ENCODE peak calls at places on chromosome 9, in four cellular contexts. One of them, this sample, is unnamed.

GRCh38 chr9:2116073-2116472 is 100.9 kb downstream of the SMARCA2 start:
- DNase-seq in K562: peak
- DNase-seq in GM12878: no peak
- DNase-seq in H1: no peak
- DNase-seq in this sample: peak

GRCh38 chr9:2745560-2746380 is 28.5 kb downstream of the KCNV2 start:
- DNase-seq in GM12878: no peak
- DNase-seq in H1: no peak
- DNase-seq in K562: no peak
- DNase-seq in this sample: no peak

GRCh38 chr9:116316231-116316630 is 162.6 kb downstream of the PAPPA start:
- DNase-seq in GM12878: no peak
- DNase-seq in K562: no peak
- DNase-seq in H1: no peak
- DNase-seq in this sample: no peak

GRCh38 chr9:115674091-115674490 is 479.5 kb upstream of the PAPPA start:
- DNase-seq in H1: no peak
- DNase-seq in GM12878: no peak
- DNase-seq in K562: no peak
- DNase-seq in this sample: no peak

GRCh38 chr9:114037961-114038723 is 40.0 kb downstream of the AMBP start:
- DNase-seq in H1: peak
- DNase-seq in K562: no peak
- DNase-seq in GM12878: no peak
- DNase-seq in this sample: no peak

GRCh38 chr9:92429866-92430265 is 5.6 kb upstream of the OMD start:
- DNase-seq in GM12878: no peak
- DNase-seq in K562: no peak
- DNase-seq in H1: no peak
- DNase-seq in this sample: no peak

GRCh38 chr9:107487521-107488399 is 1.8 kb downstream of the KLF4 start:
- DNase-seq in H1: peak
- DNase-seq in GM12878: no peak
- DNase-seq in K562: no peak
- DNase-seq in this sample: no peak

GRCh38 chr9:123955637-123956036 is 25.7 kb upstream of the DENND1A start:
- DNase-seq in H1: no peak
- DNase-seq in GM12878: no peak
- DNase-seq in K562: no peak
- DNase-seq in this sample: no peak

GRCh38 chr9:21491742-21492141 is 9.6 kb upstream of the IFNE start:
- DNase-seq in K562: no peak
- DNase-seq in H1: no peak
- DNase-seq in GM12878: no peak
- DNase-seq in this sample: no peak

GRCh38 chr9:125137200-125137599 is 6.1 kb downstream of the SCAI start:
- DNase-seq in K562: no peak
- DNase-seq in GM12878: no peak
- DNase-seq in H1: no peak
- DNase-seq in this sample: no peak

GRCh38 chr9:81776834-81777233 is 87.5 kb upstream of the TLE1 start:
- DNase-seq in K562: no peak
- DNase-seq in H1: no peak
- DNase-seq in GM12878: no peak
- DNase-seq in this sample: no peak

GRCh38 chr9:128123451-128124080 is 4.0 kb downstream of the PTGES2 start:
- DNase-seq in H1: no peak
- DNase-seq in K562: no peak
- DNase-seq in GM12878: no peak
- DNase-seq in this sample: no peak

GRCh38 chr9:85909390-85909789 is 31.6 kb upstream of the NAA35 start:
- DNase-seq in K562: no peak
- DNase-seq in H1: no peak
- DNase-seq in GM12878: no peak
- DNase-seq in this sample: no peak

GRCh38 chr9:117189121-117189520 is 225.7 kb downstream of the ASTN2 start:
- DNase-seq in H1: no peak
- DNase-seq in GM12878: no peak
- DNase-seq in K562: no peak
- DNase-seq in this sample: no peak

GRCh38 chr9:126836216-126836615 is 24.2 kb upstream of the ZBTB34 start:
- DNase-seq in K562: no peak
- DNase-seq in H1: no peak
- DNase-seq in GM12878: no peak
- DNase-seq in this sample: no peak

GRCh38 chr9:21576331-21577189 is 94.4 kb upstream of the IFNE start:
- DNase-seq in K562: no peak
- DNase-seq in H1: no peak
- DNase-seq in GM12878: peak
- DNase-seq in this sample: peak

GRCh38 chr9:79609468-79610018 is 37.8 kb downstream of the TLE4 start:
- DNase-seq in GM12878: no peak
- DNase-seq in K562: no peak
- DNase-seq in H1: no peak
- DNase-seq in this sample: no peak

GRCh38 chr9:101564252-101564651 is 30.5 kb downstream of the PPP3R2 start:
- DNase-seq in K562: no peak
- DNase-seq in GM12878: no peak
- DNase-seq in H1: no peak
- DNase-seq in this sample: no peak
- TF ChIP-seq EGR1 in K562: no peak
- TF ChIP-seq EGR1 in GM12878: no peak
- TF ChIP-seq EGR1 in H1: no peak
- TF ChIP-seq EGR1 in this sample: no peak

GRCh38 chr9:91362212-91362611 is 494 bp upstream of the AUH start:
- DNase-seq in GM12878: no peak
- DNase-seq in H1: no peak
- DNase-seq in K562: no peak
- DNase-seq in this sample: no peak

GRCh38 chr9:91364005-91364404 is 2.3 kb upstream of the AUH start:
- DNase-seq in H1: no peak
- DNase-seq in GM12878: no peak
- DNase-seq in K562: no peak
- DNase-seq in this sample: no peak

GRCh38 chr9:91360551-91361293 is 996 bp downstream of the AUH start:
- DNase-seq in GM12878: peak
- DNase-seq in K562: peak
- DNase-seq in H1: no peak
- DNase-seq in this sample: no peak

GRCh38 chr9:91361294-91362201 is at the start of gene AUH:
- DNase-seq in GM12878: peak
- DNase-seq in K562: peak
- DNase-seq in H1: peak
- DNase-seq in this sample: peak

DNA sequence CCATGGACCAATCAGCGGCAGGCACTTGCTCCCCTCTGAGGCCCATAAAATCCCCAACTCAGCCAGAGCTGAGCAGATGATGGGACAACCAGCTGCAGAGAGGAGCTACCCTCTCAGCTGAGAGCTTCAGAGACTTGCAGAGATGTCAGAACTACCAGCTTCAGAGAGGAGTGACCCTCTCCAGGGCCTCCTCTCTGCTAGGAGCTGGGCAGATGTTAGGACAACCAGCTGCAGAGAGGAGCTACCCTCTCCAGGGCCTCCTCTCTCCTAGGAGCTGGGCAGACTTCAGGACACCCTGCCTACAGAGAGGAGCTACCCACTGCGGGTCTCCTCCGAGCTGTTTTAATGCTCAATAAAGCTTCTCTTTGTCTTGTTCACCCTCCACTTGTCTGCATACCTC is 3.0 kb upstream of the AUH start:
- DNase-seq in K562: peak
- DNase-seq in GM12878: no peak
- DNase-seq in H1: no peak
- DNase-seq in this sample: no peak
- TF ChIP-seq EGR1 in K562: no peak
- TF ChIP-seq EGR1 in GM12878: no peak
- TF ChIP-seq EGR1 in H1: no peak
- TF ChIP-seq EGR1 in this sample: no peak

DNA sequence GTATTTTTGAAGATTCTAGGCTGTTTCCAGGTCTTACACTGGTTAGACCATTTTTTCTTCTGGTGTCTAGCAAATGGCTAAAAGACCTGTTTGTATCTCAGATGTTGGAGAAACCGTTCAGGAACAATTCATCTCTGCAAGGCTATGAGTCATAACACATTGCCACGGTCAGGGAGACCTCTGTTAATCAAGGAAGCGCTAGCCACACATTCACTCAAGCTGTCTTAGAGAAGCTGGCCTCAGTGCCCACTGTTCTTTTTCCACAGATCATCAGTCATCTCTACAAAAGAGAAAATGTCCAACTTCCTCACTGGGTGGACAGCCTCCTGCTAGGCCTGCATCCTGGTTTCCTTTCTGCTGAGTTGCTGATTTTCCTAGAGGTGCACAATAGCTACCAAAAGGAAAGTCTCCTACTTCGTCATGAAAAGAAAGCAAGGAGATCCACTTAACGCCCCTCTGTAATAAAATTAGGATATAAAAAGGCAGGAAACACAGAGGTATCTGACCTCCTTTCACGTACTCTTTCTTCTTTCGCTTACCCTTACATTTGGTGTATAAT is 360.4 kb downstream of the BNC2 start:
- DNase-seq in GM12878: no peak
- DNase-seq in K562: no peak
- DNase-seq in H1: no peak
- DNase-seq in this sample: no peak
- TF ChIP-seq EGR1 in GM12878: no peak
- TF ChIP-seq EGR1 in K562: no peak
- TF ChIP-seq EGR1 in H1: no peak
- TF ChIP-seq EGR1 in this sample: no peak

GRCh38 chr9:27395484-27395921 is 98.6 kb upstream of the EQTN start:
- DNase-seq in H1: peak
- DNase-seq in K562: no peak
- DNase-seq in GM12878: no peak
- DNase-seq in this sample: no peak
- TF ChIP-seq EGR1 in H1: no peak
- TF ChIP-seq EGR1 in K562: no peak
- TF ChIP-seq EGR1 in GM12878: no peak
- TF ChIP-seq EGR1 in this sample: no peak

GRCh38 chr9:37997636-37998374 is 71.2 kb downstream of the SHB start:
- DNase-seq in GM12878: no peak
- DNase-seq in H1: no peak
- DNase-seq in K562: no peak
- DNase-seq in this sample: no peak

GRCh38 chr9:38000735-38001134 is 68.3 kb downstream of the SHB start:
- DNase-seq in H1: no peak
- DNase-seq in GM12878: peak
- DNase-seq in K562: no peak
- DNase-seq in this sample: no peak

GRCh38 chr9:38000332-38000731 is 68.7 kb downstream of the SHB start:
- DNase-seq in H1: no peak
- DNase-seq in K562: no peak
- DNase-seq in GM12878: no peak
- DNase-seq in this sample: no peak

GRCh38 chr9:37999501-38000189 is 69.4 kb downstream of the SHB start:
- DNase-seq in K562: no peak
- DNase-seq in GM12878: no peak
- DNase-seq in H1: no peak
- DNase-seq in this sample: no peak

DNA sequence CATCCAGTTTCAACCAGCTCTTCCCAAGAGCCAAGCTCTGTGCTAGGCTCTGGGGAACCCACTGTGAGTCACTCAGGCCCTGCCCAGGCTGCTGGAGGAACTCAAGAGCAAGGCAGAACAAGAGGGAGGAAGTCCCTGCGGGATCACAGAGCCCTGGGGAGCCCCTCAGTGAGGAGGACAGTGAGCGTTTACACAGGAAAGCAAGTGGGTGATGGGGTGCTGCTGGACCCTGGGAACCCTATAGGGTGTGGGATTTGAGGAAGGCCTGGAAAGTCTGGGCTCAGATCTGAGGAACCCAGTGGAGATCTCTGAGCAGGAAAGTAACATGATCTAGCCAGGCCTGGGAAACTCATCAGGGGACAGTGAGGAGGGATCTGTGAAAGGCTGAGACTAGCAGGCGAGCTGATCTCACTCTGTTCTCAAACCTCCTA is 70.1 kb downstream of the SHB start:
- DNase-seq in H1: no peak
- DNase-seq in GM12878: no peak
- DNase-seq in K562: no peak
- DNase-seq in this sample: peak
- TF ChIP-seq EGR1 in H1: no peak
- TF ChIP-seq EGR1 in GM12878: no peak
- TF ChIP-seq EGR1 in K562: no peak
- TF ChIP-seq EGR1 in this sample: no peak

GRCh38 chr9:89153618-89154017 is 25.0 kb downstream of the SHC3 start:
- DNase-seq in GM12878: no peak
- DNase-seq in K562: no peak
- DNase-seq in H1: no peak
- DNase-seq in this sample: peak
- TF ChIP-seq EGR1 in GM12878: no peak
- TF ChIP-seq EGR1 in K562: no peak
- TF ChIP-seq EGR1 in H1: no peak
- TF ChIP-seq EGR1 in this sample: no peak

DNA sequence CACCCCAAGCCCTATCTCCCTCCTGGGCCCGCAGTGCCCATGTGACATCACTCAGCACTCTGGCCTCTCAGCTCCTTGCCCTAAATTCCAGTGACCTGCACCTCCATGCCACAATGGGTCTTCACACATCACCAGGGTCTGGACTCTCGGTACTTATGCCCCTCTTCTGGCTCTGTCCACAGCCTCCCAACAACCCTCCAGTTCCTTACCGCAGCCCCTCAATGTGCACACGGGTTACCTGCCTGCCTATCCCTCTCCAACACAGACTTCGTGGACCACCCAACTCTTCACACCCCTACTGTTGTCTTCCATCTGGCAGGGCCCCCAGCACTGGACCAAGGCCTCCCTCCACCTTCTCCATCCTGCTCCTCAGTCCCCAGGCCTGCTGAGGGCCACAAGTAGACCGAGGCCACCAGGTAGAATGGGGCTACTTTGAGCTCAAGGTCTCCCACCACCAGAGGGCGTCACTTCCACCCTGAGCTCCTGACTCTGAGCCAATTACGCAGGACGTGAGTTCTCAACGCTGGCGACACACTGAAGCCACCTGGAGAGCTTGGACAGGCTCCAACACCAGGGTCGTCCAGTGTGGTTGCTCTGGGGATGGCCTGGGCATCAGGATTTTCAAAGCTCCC is 172.1 kb downstream of the GABBR2 start:
- DNase-seq in K562: peak
- DNase-seq in GM12878: peak
- DNase-seq in H1: peak
- DNase-seq in this sample: no peak
- TF ChIP-seq EGR1 in K562: no peak
- TF ChIP-seq EGR1 in GM12878: no peak
- TF ChIP-seq EGR1 in H1: no peak
- TF ChIP-seq EGR1 in this sample: no peak

This sample was measured in HCT116.